ENCODE peak calls at places on chromosomes 1 and 21, in five cellular contexts. N is stomach, U is K562, R is A549, K is sigmoid colon. O is an unnamed sample.

GRCh38 chr1:9235123-9235513 is 544 bp downstream of the H6PD start:
- DNase-seq in N (peak; percentile 39), U (no peak), R (peak; percentile 42), K (no peak), O (no peak)

GRCh38 chr21:37166733-37167132 is 93.7 kb downstream of the TTC3 start:
- DNase-seq in N (no peak), U (no peak), R (peak; percentile 12), K (no peak), O (no peak)

GRCh38 chr1:26874896-26875295 is 11.9 kb downstream of the SFN start:
- DNase-seq in N (no peak), U (no peak), R (no peak), K (no peak), O (no peak)

GRCh38 chr1:27402349-27402754 is 9.9 kb downstream of the GPR3 start:
- DNase-seq in N (peak; percentile 87), U (no peak), R (peak; percentile 54), K (peak; percentile 91), O (peak; percentile 73)

GRCh38 chr1:217274927-217275616 is 355.8 kb downstream of the GPATCH2 start:
- DNase-seq in N (no peak), U (no peak), R (no peak), K (no peak), O (no peak)

GRCh38 chr1:110160701-110161100 is 10.4 kb downstream of the SLC6A17 start:
- DNase-seq in N (no peak), U (no peak), R (no peak), K (no peak), O (no peak)

GRCh38 chr1:196466656-196467055 is 141.6 kb downstream of the KCNT2 start:
- DNase-seq in N (no peak), U (no peak), R (no peak), K (no peak), O (no peak)

GRCh38 chr1:243483084-243483845 is 227.4 kb downstream of the SDCCAG8 start:
- DNase-seq in N (no peak), U (no peak), R (no peak), K (peak; percentile 69), O (no peak)

GRCh38 chr1:119285482-119285881 is 83.1 kb upstream of the HAO2 start:
- DNase-seq in N (no peak), U (no peak), R (peak; percentile 8), K (no peak), O (no peak)

GRCh38 chr1:168835791-168836190 is 106.8 kb upstream of the DPT start:
- DNase-seq in N (no peak), U (no peak), R (no peak), K (no peak), O (no peak)

GRCh38 chr1:198123146-198123545 is 33.7 kb upstream of the NEK7 start:
- DNase-seq in N (no peak), U (no peak), R (no peak), K (no peak), O (no peak)

GRCh38 chr1:177907000-177907399 is 62.9 kb downstream of the SEC16B start:
- DNase-seq in N (no peak), U (no peak), R (no peak), K (no peak), O (no peak)

GRCh38 chr1:26353976-26354820 is at the start of gene CRYBG2:
- DNase-seq in N (peak; percentile 65), U (peak; percentile 79), R (no peak), K (no peak), O (no peak)

GRCh38 chr1:248850536-248851251 is 8.2 kb downstream of the ZNF692 start:
- DNase-seq in N (no peak), U (no peak), R (no peak), K (no peak), O (no peak)

GRCh38 chr1:39877231-39877778 is 6.0 kb downstream of the TRIT1 start:
- DNase-seq in N (no peak), U (no peak), R (no peak), K (no peak), O (no peak)

GRCh38 chr1:89986020-89986419 is 8.9 kb upstream of the ZNF326 start:
- DNase-seq in N (no peak), U (peak; percentile 32), R (no peak), K (no peak), O (no peak)

GRCh38 chr1:214117780-214118179 is 130.0 kb downstream of the PROX1 start:
- DNase-seq in N (no peak), U (no peak), R (no peak), K (no peak), O (no peak)

GRCh38 chr1:44684525-44684924 is 10.0 kb downstream of the ARMH1 start:
- DNase-seq in N (no peak), U (no peak), R (no peak), K (no peak), O (no peak)

GRCh38 chr1:14968251-14968812 is 185.2 kb upstream of the TMEM51 start:
- DNase-seq in N (no peak), U (no peak), R (no peak), K (peak; percentile 85), O (no peak)

GRCh38 chr1:24228312-24228711 is 41.2 kb upstream of the IFNLR1 start:
- DNase-seq in N (no peak), U (no peak), R (no peak), K (no peak), O (no peak)

GRCh38 chr1:22142315-22143064 is 407 bp downstream of the WNT4 start:
- DNase-seq in N (peak; percentile 48), U (peak; percentile 47), R (no peak), K (no peak), O (no peak)

GRCh38 chr1:109239580-109240068 is 9.7 kb upstream of the CELSR2 start:
- DNase-seq in N (no peak), U (peak; percentile 79), R (peak; percentile 55), K (peak; percentile 66), O (no peak)

GRCh38 chr1:199272690-199273089 is 633.9 kb downstream of the PTPRC start:
- DNase-seq in N (peak; percentile 63), U (no peak), R (peak; percentile 22), K (no peak), O (no peak)

DNA sequence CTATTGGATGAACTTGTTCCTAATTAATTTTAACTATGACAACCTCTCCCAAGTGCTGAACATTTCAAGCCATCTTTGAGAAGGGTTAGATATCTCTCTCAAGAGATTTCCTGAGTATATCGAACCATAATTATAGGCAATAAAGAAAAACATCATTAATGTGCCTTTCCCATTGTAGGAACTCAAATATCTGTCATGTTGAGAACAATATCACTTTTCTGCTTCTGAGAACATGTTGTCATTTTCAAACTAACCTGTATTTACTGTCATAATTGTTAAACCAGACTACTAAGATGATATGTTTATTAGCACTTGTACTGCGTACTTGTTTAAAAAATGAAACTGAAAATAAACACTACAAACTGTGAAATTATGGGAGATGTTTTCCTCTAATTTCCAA is 4.3 kb downstream of the EPS15 start:
- DNase-seq in N (no peak), U (no peak), R (no peak), K (no peak), O (no peak)
- H3K4me1 ChIP-seq in N (peaks cover 82% of the 10 kb centered on the region), U (peaks cover 12% of the 10 kb centered on the region), R (peaks cover 28% of the 10 kb centered on the region), K (peaks cover 75% of the 10 kb centered on the region), O (peaks cover 37% of the 10 kb centered on the region)

GRCh38 chr1:3658231-3658615 is 5.9 kb downstream of the TP73 start:
- DNase-seq in N (no peak), U (no peak), R (no peak), K (no peak), O (no peak)

GRCh38 chr1:3657096-3657475 is 4.8 kb downstream of the TP73 start:
- DNase-seq in N (no peak), U (no peak), R (no peak), K (peak; percentile 56), O (no peak)

GRCh38 chr1:3657578-3658230 is 5.4 kb downstream of the TP73 start:
- DNase-seq in N (no peak), U (no peak), R (no peak), K (peak; percentile 50), O (no peak)

GRCh38 chr1:3654549-3655281 is 2.4 kb downstream of the TP73 start:
- DNase-seq in N (no peak), U (no peak), R (no peak), K (no peak), O (no peak)

GRCh38 chr1:3656450-3657095 is 4.3 kb downstream of the TP73 start:
- DNase-seq in N (no peak), U (no peak), R (no peak), K (no peak), O (no peak)
- TF ChIP-seq EP300 in N (no peak), U (no peak), R (no peak), K (no peak), O (no peak)

GRCh38 chr1:153563991-153564390 is 1.7 kb downstream of the S100A2 start:
- DNase-seq in N (no peak), U (no peak), R (no peak), K (peak; percentile 56), O (no peak)
- H3K4me1 ChIP-seq in N (peaks cover 38% of the 10 kb centered on the region), U (peaks cover 36% of the 10 kb centered on the region), R (peaks cover 59% of the 10 kb centered on the region), K (peaks cover 46% of the 10 kb centered on the region), O (no peaks in the 10 kb centered on the region)

GRCh38 chr1:41427943-41428735 is 56.3 kb downstream of the EDN2 start:
- DNase-seq in N (no peak), U (no peak), R (no peak), K (no peak), O (no peak)
- TF ChIP-seq EP300 in N (no peak), U (no peak), R (no peak), K (no peak), O (no peak)

GRCh38 chr1:1168156-1168450 is 5.6 kb upstream of the TTLL10 start:
- DNase-seq in N (no peak), U (no peak), R (no peak), K (no peak), O (no peak)
- H3K4me1 ChIP-seq in N (peaks cover 52% of the 10 kb centered on the region), U (peaks cover 84% of the 10 kb centered on the region), R (peaks cover 14% of the 10 kb centered on the region), K (no peaks in the 10 kb centered on the region), O (no peaks in the 10 kb centered on the region)

DNA sequence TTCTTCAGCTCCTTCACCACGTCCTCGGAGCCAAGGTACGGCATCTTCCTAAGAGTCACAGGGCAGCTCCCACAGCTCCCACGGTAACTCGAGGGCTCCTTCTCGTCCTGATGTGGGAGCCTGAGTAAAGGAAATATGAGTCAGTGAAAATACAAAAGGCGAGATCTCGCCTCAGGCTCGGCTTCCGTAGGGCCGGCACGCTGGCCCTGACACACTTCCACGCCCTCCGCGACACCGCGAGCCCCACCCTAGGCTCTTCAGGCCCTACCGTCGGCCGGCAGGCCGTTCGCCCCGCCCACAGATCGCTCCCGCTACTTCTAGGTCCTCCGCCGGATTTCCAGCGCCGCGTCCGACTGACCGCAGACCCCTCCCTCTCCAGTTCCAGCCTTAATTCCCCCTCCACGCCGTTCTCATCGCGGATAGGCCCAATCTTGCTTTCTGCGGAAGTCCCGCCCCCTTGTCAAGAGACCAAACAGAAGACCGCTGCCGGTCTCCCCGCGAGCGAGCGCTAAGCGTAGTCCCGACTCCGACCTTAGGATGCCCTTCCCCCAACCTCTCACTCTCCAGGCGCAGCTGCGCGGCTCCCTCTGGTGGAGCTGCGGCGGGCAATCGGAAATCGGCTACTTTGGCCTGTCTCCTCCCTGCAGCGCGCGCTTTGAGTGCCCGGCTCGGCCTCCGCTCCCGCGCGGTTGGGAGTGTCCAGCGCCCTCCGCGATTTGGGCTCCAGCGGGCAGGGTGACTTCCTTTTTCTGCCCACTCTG is at the start of the genes AP4B1 and DCLRE1B:
- DNase-seq in N (peak; percentile 98), U (peak; percentile 96), R (peak; percentile 99), K (peak; percentile 100), O (peak; percentile 96)
- TF ChIP-seq EP300 in N (no peak), U (peak; percentile 80), R (no peak), K (peak; percentile 51), O (peak; percentile 82)

DNA sequence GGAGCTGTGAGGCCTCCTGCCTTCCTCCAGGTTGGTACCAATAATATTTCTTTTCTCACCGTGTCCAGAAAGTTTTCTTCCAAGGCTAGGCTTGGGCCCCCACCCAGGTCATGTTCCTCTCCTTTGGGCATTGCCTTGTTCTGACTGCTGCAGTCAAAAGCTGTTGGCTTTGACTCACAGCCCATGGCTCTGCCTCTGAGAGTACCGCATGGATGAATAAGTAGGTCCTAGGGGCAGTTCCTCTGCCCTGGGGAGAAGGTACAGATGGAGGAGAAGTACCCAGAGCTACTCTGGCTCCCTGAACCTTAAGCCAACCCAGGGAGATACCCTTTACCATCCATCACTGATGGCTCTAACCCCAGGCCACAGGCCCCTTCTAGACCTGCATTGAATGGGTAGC is 115.0 kb downstream of the NAV1 start:
- DNase-seq in N (no peak), U (no peak), R (no peak), K (no peak), O (no peak)
- H3K4me1 ChIP-seq in N (peaks cover 51% of the 10 kb centered on the region), U (peaks cover 19% of the 10 kb centered on the region), R (peaks cover 27% of the 10 kb centered on the region), K (peaks cover 52% of the 10 kb centered on the region), O (no peaks in the 10 kb centered on the region)

O was measured in tibial nerve.